ENCODE peak calls at places on chromosomes 12 and 14, in eight cellular contexts. O, E, W, Y, P, F, L and R are unnamed samples.

GRCh38 chr12:15253990-15254389 is 32.8 kb upstream of the RERG start:
- DNase-seq in P (no peak), L (no peak), W (no peak), F (no peak), O (no peak), Y (no peak), E (no peak), R (no peak)

GRCh38 chr12:95976416-95976832 is 19.7 kb downstream of the HAL start:
- DNase-seq in O (no peak), W (no peak), P (no peak), L (no peak), E (no peak), F (no peak), Y (no peak), R (no peak)

GRCh38 chr12:91355150-91356006 is 172.8 kb upstream of the DCN start:
- DNase-seq in E (peak; percentile 73), F (peak; percentile 5), W (peak; percentile 30), P (peak; percentile 74), Y (peak; percentile 58), O (peak; percentile 16), L (peak; percentile 50), R (no peak)

GRCh38 chr12:18468521-18469075 is 207.3 kb downstream of the PIK3C2G start:
- DNase-seq in O (no peak), W (no peak), E (no peak), Y (no peak), P (no peak), F (no peak), L (no peak), R (no peak)

GRCh38 chr14:71119075-71119474 is 211.8 kb downstream of the PCNX1 start:
- DNase-seq in O (no peak), L (no peak), W (peak; percentile 32), E (no peak), Y (no peak), P (no peak), F (no peak), R (no peak)

GRCh38 chr14:61257469-61258057 is 23.6 kb downstream of the TMEM30B start:
- DNase-seq in L (no peak), E (no peak), P (no peak), Y (no peak), W (no peak), F (no peak), O (no peak), R (no peak)

GRCh38 chr14:73723799-73724621 is 9.8 kb upstream of the PNMA1 start:
- DNase-seq in Y (no peak), O (no peak), P (peak; percentile 98), L (peak; percentile 74), E (no peak), F (no peak), W (no peak), R (peak; percentile 46)

GRCh38 chr12:120363274-120363855 is 5.6 kb downstream of the MSI1 start:
- DNase-seq in P (no peak), L (no peak), W (no peak), F (no peak), Y (no peak), E (no peak), O (no peak), R (no peak)

GRCh38 chr14:99481745-99482099 is 513 bp downstream of the CCNK start:
- DNase-seq in L (peak; percentile 40), F (no peak), W (no peak), P (no peak), E (no peak), Y (peak; percentile 34), O (no peak), R (no peak)

GRCh38 chr12:121590476-121591143 is 9.8 kb upstream of the KDM2B start:
- DNase-seq in P (no peak), O (peak; percentile 24), W (peak; percentile 53), E (no peak), L (no peak), Y (no peak), F (peak; percentile 50), R (no peak)

GRCh38 chr12:96352161-96352835 is 47.9 kb downstream of the CDK17 start:
- DNase-seq in E (no peak), O (no peak), F (no peak), L (no peak), Y (no peak), W (no peak), P (no peak), R (no peak)

GRCh38 chr12:44500423-44500822 is 375.7 kb downstream of the NELL2 start:
- DNase-seq in Y (no peak), F (no peak), E (no peak), L (no peak), O (no peak), P (no peak), W (no peak), R (no peak)

GRCh38 chr14:96272777-96273471 is 16.9 kb downstream of the BDKRB1 start:
- DNase-seq in E (no peak), F (no peak), O (no peak), L (no peak), Y (no peak), W (no peak), P (no peak), R (no peak)

GRCh38 chr12:126338031-126338441 is 1272.8 kb downstream of the AACS start:
- DNase-seq in W (no peak), P (peak; percentile 54), F (no peak), Y (no peak), L (no peak), O (no peak), E (no peak), R (no peak)

GRCh38 chr12:104588048-104588942 is 131.5 kb downstream of the CHST11 start:
- DNase-seq in L (peak; percentile 68), E (no peak), O (no peak), P (no peak), W (no peak), F (no peak), Y (no peak), R (no peak)

GRCh38 chr12:109925185-109925835 is 25.2 kb downstream of the TCHP start:
- DNase-seq in F (no peak), P (no peak), E (no peak), W (no peak), Y (no peak), L (no peak), O (no peak), R (no peak)

GRCh38 chr12:47590771-47591368 is 115.0 kb downstream of the RPAP3 start:
- DNase-seq in O (no peak), L (no peak), E (no peak), P (no peak), F (no peak), Y (no peak), W (no peak), R (no peak)

GRCh38 chr12:87953257-87953860 is 75.8 kb downstream of the C12orf50 start:
- DNase-seq in F (no peak), L (peak; percentile 28), E (no peak), P (peak; percentile 63), Y (no peak), O (no peak), W (no peak), R (no peak)

GRCh38 chr14:94056579-94057308 is 24.3 kb downstream of the DDX24 start:
- DNase-seq in P (no peak), Y (no peak), O (no peak), F (no peak), L (no peak), W (no peak), E (no peak), R (no peak)

GRCh38 chr14:70096866-70097265 is 91.9 kb downstream of the SLC8A3 start:
- DNase-seq in L (peak; percentile 13), F (no peak), O (no peak), E (no peak), W (no peak), P (peak; percentile 4), Y (no peak), R (no peak)

GRCh38 chr14:87005336-87005735 is 987.6 kb downstream of the GALC start:
- DNase-seq in L (no peak), E (no peak), O (no peak), P (no peak), F (no peak), Y (no peak), W (no peak), R (no peak)

GRCh38 chr12:84455598-84455997 is 457.0 kb downstream of the SLC6A15 start:
- DNase-seq in L (no peak), Y (no peak), W (no peak), E (no peak), F (no peak), O (no peak), P (no peak), R (no peak)

GRCh38 chr14:58535084-58535483 is 102.7 kb upstream of the DACT1 start:
- DNase-seq in Y (no peak), L (no peak), O (no peak), E (no peak), P (no peak), W (no peak), F (no peak), R (no peak)

GRCh38 chr12:116604151-116604550 is 45.0 kb downstream of the MAP1LC3B2 start:
- DNase-seq in L (no peak), Y (no peak), P (no peak), W (no peak), O (no peak), E (no peak), F (no peak), R (no peak)